ENCODE peak calls at places on chromosome 2, in four cellular contexts. One of them, this sample, is unnamed.

GRCh38 chr2:100940766-100941645 is 61.1 kb upstream of the RPL31 start:
- DNase-seq in effector memory CD8-positive, alpha-beta T cell: no peak
- DNase-seq in IMR-90: no peak
- DNase-seq in stomach: no peak
- DNase-seq in this sample: no peak

GRCh38 chr2:57296795-57297517 is 749.6 kb upstream of the VRK2 start:
- DNase-seq in stomach: no peak
- DNase-seq in effector memory CD8-positive, alpha-beta T cell: no peak
- DNase-seq in IMR-90: no peak
- DNase-seq in this sample: no peak

GRCh38 chr2:168974370-168974769 is 56.8 kb downstream of the ABCB11 start:
- DNase-seq in stomach: no peak
- DNase-seq in IMR-90: no peak
- DNase-seq in effector memory CD8-positive, alpha-beta T cell: no peak
- DNase-seq in this sample: no peak

GRCh38 chr2:25582079-25582830 is 91.1 kb downstream of the DTNB start:
- DNase-seq in effector memory CD8-positive, alpha-beta T cell: no peak
- DNase-seq in IMR-90: no peak
- DNase-seq in stomach: no peak
- DNase-seq in this sample: peak; percentile 78

GRCh38 chr2:120595739-120596138 is 139.9 kb upstream of the GLI2 start:
- DNase-seq in effector memory CD8-positive, alpha-beta T cell: no peak
- DNase-seq in stomach: no peak
- DNase-seq in IMR-90: no peak
- DNase-seq in this sample: no peak

GRCh38 chr2:14188431-14188830 is 444.1 kb upstream of the LRATD1 start:
- DNase-seq in stomach: no peak
- DNase-seq in IMR-90: no peak
- DNase-seq in effector memory CD8-positive, alpha-beta T cell: no peak
- DNase-seq in this sample: no peak

GRCh38 chr2:72090781-72091482 is 56.7 kb downstream of the CYP26B1 start:
- DNase-seq in effector memory CD8-positive, alpha-beta T cell: no peak
- DNase-seq in stomach: peak; percentile 20
- DNase-seq in IMR-90: no peak
- DNase-seq in this sample: no peak

GRCh38 chr2:72289283-72289682 is 141.6 kb upstream of the CYP26B1 start:
- DNase-seq in effector memory CD8-positive, alpha-beta T cell: no peak
- DNase-seq in IMR-90: peak; percentile 86
- DNase-seq in stomach: no peak
- DNase-seq in this sample: no peak

GRCh38 chr2:19857806-19858205 is 44.0 kb downstream of the TTC32 start:
- DNase-seq in stomach: no peak
- DNase-seq in IMR-90: no peak
- DNase-seq in effector memory CD8-positive, alpha-beta T cell: no peak
- DNase-seq in this sample: no peak

GRCh38 chr2:119788751-119789150 is 29.0 kb downstream of the PTPN4 start:
- DNase-seq in stomach: no peak
- DNase-seq in IMR-90: no peak
- DNase-seq in effector memory CD8-positive, alpha-beta T cell: no peak
- DNase-seq in this sample: no peak

GRCh38 chr2:238930216-238930615 is 82.3 kb downstream of the TWIST2 start:
- DNase-seq in effector memory CD8-positive, alpha-beta T cell: no peak
- DNase-seq in IMR-90: no peak
- DNase-seq in stomach: no peak
- DNase-seq in this sample: no peak

GRCh38 chr2:176582990-176583481 is 313.8 kb downstream of the MTX2 start:
- DNase-seq in effector memory CD8-positive, alpha-beta T cell: no peak
- DNase-seq in IMR-90: peak; percentile 97
- DNase-seq in stomach: no peak
- DNase-seq in this sample: no peak

GRCh38 chr2:134359367-134360081 is 105.7 kb downstream of the MGAT5 start:
- DNase-seq in stomach: no peak
- DNase-seq in effector memory CD8-positive, alpha-beta T cell: no peak
- DNase-seq in IMR-90: peak; percentile 59
- DNase-seq in this sample: no peak

GRCh38 chr2:131016826-131017596 is 76.2 kb downstream of the FAM168B start:
- DNase-seq in IMR-90: peak; percentile 72
- DNase-seq in effector memory CD8-positive, alpha-beta T cell: no peak
- DNase-seq in stomach: no peak
- DNase-seq in this sample: no peak

GRCh38 chr2:172735646-172736418 is at the start of gene RAPGEF4:
- DNase-seq in stomach: no peak
- DNase-seq in effector memory CD8-positive, alpha-beta T cell: no peak
- DNase-seq in IMR-90: no peak
- DNase-seq in this sample: no peak

GRCh38 chr2:50746526-50746925 is 285.4 kb downstream of the NRXN1 start:
- DNase-seq in stomach: no peak
- DNase-seq in IMR-90: peak; percentile 27
- DNase-seq in effector memory CD8-positive, alpha-beta T cell: no peak
- DNase-seq in this sample: no peak

GRCh38 chr2:30404354-30405265 is 42.4 kb upstream of the LCLAT1 start:
- DNase-seq in IMR-90: peak; percentile 82
- DNase-seq in effector memory CD8-positive, alpha-beta T cell: no peak
- DNase-seq in stomach: no peak
- DNase-seq in this sample: no peak

GRCh38 chr2:173972636-173973035 is 7.5 kb upstream of the SP3 start:
- DNase-seq in stomach: no peak
- DNase-seq in IMR-90: peak; percentile 60
- DNase-seq in effector memory CD8-positive, alpha-beta T cell: no peak
- DNase-seq in this sample: no peak

GRCh38 chr2:205180730-205181129 is 501.6 kb upstream of the NRP2 start:
- DNase-seq in stomach: no peak
- DNase-seq in effector memory CD8-positive, alpha-beta T cell: no peak
- DNase-seq in IMR-90: no peak
- DNase-seq in this sample: no peak

GRCh38 chr2:218216336-218216673 is 684 bp upstream of the ARPC2 start:
- DNase-seq in IMR-90: no peak
- DNase-seq in effector memory CD8-positive, alpha-beta T cell: no peak
- DNase-seq in stomach: no peak
- DNase-seq in this sample: no peak

GRCh38 chr2:85506768-85507181 is 32.2 kb upstream of the MAT2A start:
- DNase-seq in IMR-90: peak; percentile 92
- DNase-seq in effector memory CD8-positive, alpha-beta T cell: no peak
- DNase-seq in stomach: no peak
- DNase-seq in this sample: no peak

GRCh38 chr2:101204400-101205095 is 48.1 kb upstream of the CNOT11 start:
- DNase-seq in IMR-90: no peak
- DNase-seq in stomach: no peak
- DNase-seq in effector memory CD8-positive, alpha-beta T cell: no peak
- DNase-seq in this sample: no peak

GRCh38 chr2:105919191-105919811 is 174.6 kb downstream of the NCK2 start:
- DNase-seq in stomach: peak; percentile 34
- DNase-seq in IMR-90: no peak
- DNase-seq in effector memory CD8-positive, alpha-beta T cell: no peak
- DNase-seq in this sample: no peak

GRCh38 chr2:5696351-5696740 is 4.2 kb downstream of the SOX11 start:
- DNase-seq in IMR-90: peak; percentile 27
- DNase-seq in stomach: no peak
- DNase-seq in effector memory CD8-positive, alpha-beta T cell: no peak
- DNase-seq in this sample: no peak

GRCh38 chr2:237553959-237554358 is 12.4 kb upstream of the PRLH start:
- DNase-seq in stomach: no peak
- DNase-seq in IMR-90: no peak
- DNase-seq in effector memory CD8-positive, alpha-beta T cell: no peak
- DNase-seq in this sample: no peak

GRCh38 chr2:109374548-109375130 is 239.1 kb downstream of the SEPTIN10 start:
- DNase-seq in effector memory CD8-positive, alpha-beta T cell: no peak
- DNase-seq in stomach: peak; percentile 25
- DNase-seq in IMR-90: no peak
- DNase-seq in this sample: no peak

GRCh38 chr2:43284967-43285366 is 58.6 kb upstream of the ZFP36L2 start:
- DNase-seq in effector memory CD8-positive, alpha-beta T cell: no peak
- DNase-seq in IMR-90: no peak
- DNase-seq in stomach: no peak
- DNase-seq in this sample: no peak

GRCh38 chr2:226855766-226856165 is 19.9 kb downstream of the RHBDD1 start:
- DNase-seq in effector memory CD8-positive, alpha-beta T cell: no peak
- DNase-seq in IMR-90: no peak
- DNase-seq in stomach: no peak
- DNase-seq in this sample: no peak

GRCh38 chr2:237474931-237475703 is 11.9 kb upstream of the MLPH start:
- DNase-seq in stomach: peak; percentile 88
- DNase-seq in effector memory CD8-positive, alpha-beta T cell: peak; percentile 75
- DNase-seq in IMR-90: peak; percentile 77
- DNase-seq in this sample: peak; percentile 69

GRCh38 chr2:11775384-11775783 is 29.0 kb downstream of the LPIN1 start:
- DNase-seq in effector memory CD8-positive, alpha-beta T cell: no peak
- DNase-seq in IMR-90: peak; percentile 56
- DNase-seq in stomach: no peak
- DNase-seq in this sample: no peak

GRCh38 chr2:234841321-234842015 is 110.3 kb upstream of the SH3BP4 start:
- DNase-seq in stomach: no peak
- DNase-seq in IMR-90: no peak
- DNase-seq in effector memory CD8-positive, alpha-beta T cell: no peak
- DNase-seq in this sample: no peak

GRCh38 chr2:109736177-109736827 is 57.8 kb upstream of the RGPD5 start:
- DNase-seq in IMR-90: peak; percentile 65
- DNase-seq in stomach: peak; percentile 55
- DNase-seq in effector memory CD8-positive, alpha-beta T cell: no peak
- DNase-seq in this sample: no peak

GRCh38 chr2:75516378-75517122 is 44.2 kb downstream of the EVA1A start:
- DNase-seq in IMR-90: no peak
- DNase-seq in stomach: no peak
- DNase-seq in effector memory CD8-positive, alpha-beta T cell: no peak
- DNase-seq in this sample: no peak

GRCh38 chr2:54224997-54225396 is 31.0 kb downstream of the TSPYL6 start:
- DNase-seq in stomach: no peak
- DNase-seq in IMR-90: no peak
- DNase-seq in effector memory CD8-positive, alpha-beta T cell: no peak
- DNase-seq in this sample: no peak

GRCh38 chr2:28661589-28662001 is 90.0 kb upstream of the PPP1CB start:
- DNase-seq in IMR-90: peak; percentile 88
- DNase-seq in effector memory CD8-positive, alpha-beta T cell: no peak
- DNase-seq in stomach: peak; percentile 80
- DNase-seq in this sample: no peak

GRCh38 chr2:185291035-185291647 is 447.5 kb upstream of the FSIP2 start:
- DNase-seq in effector memory CD8-positive, alpha-beta T cell: no peak
- DNase-seq in stomach: peak; percentile 71
- DNase-seq in IMR-90: peak; percentile 10
- DNase-seq in this sample: no peak

GRCh38 chr2:64837925-64838641 is 151.1 kb upstream of the SLC1A4 start:
- DNase-seq in effector memory CD8-positive, alpha-beta T cell: no peak
- DNase-seq in stomach: no peak
- DNase-seq in IMR-90: no peak
- DNase-seq in this sample: peak; percentile 60

GRCh38 chr2:101952551-101952950 is 39.2 kb upstream of the IL1R2 start:
- DNase-seq in effector memory CD8-positive, alpha-beta T cell: no peak
- DNase-seq in stomach: no peak
- DNase-seq in IMR-90: no peak
- DNase-seq in this sample: no peak

GRCh38 chr2:11833601-11834000 is 87.2 kb downstream of the LPIN1 start:
- DNase-seq in effector memory CD8-positive, alpha-beta T cell: no peak
- DNase-seq in stomach: no peak
- DNase-seq in IMR-90: peak; percentile 64
- DNase-seq in this sample: no peak

GRCh38 chr2:26164231-26164630 is 8.7 kb upstream of the GAREM2 start:
- DNase-seq in IMR-90: no peak
- DNase-seq in effector memory CD8-positive, alpha-beta T cell: no peak
- DNase-seq in stomach: no peak
- DNase-seq in this sample: no peak

This sample was measured in CD14-positive monocyte.